ENCODE peak calls at places on chromosomes 4 and X, in nine cellular contexts. W is GM12878, K is ovary, N is SK-N-SH, U is A549, B is suprapubic skin, X is H1, F is HepG2, O is sigmoid colon. G is an unnamed sample.

GRCh38 chr4:26320159-26320452 is 708 bp upstream of the RBPJ start:
- DNase-seq in B (no peak), U (no peak), O (no peak), W (peak), K (no peak), X (no peak), F (peak), N (no peak), G (no peak)

GRCh38 chr4:176782794-176783193 is 9.9 kb downstream of the VEGFC start:
- DNase-seq in U (no peak), W (no peak), K (no peak), B (no peak), X (no peak), O (no peak), N (no peak), F (no peak), G (no peak)

GRCh38 chrX:34638116-34638515 is 19.0 kb downstream of the TMEM47 start:
- DNase-seq in K (no peak), X (no peak), U (peak), O (no peak), B (no peak), F (peak), W (no peak), N (peak), G (no peak)

GRCh38 chr4:92184566-92184965 is 119.2 kb upstream of the GRID2 start:
- DNase-seq in F (no peak), X (no peak), U (no peak), K (no peak), O (no peak), B (no peak), W (no peak), N (no peak), G (no peak)

GRCh38 chrX:30373951-30374350 is 64.8 kb upstream of the NR0B1 start:
- DNase-seq in X (no peak), K (no peak), N (no peak), W (no peak), O (no peak), B (no peak), U (no peak), F (no peak), G (no peak)

GRCh38 chrX:73213734-73214133 is 917 bp downstream of the NAP1L2 start:
- DNase-seq in K (no peak), X (no peak), F (no peak), O (no peak), N (no peak), W (no peak), B (no peak), U (no peak), G (no peak)

GRCh38 chr4:48779998-48780866 is at the start of gene FRYL:
- DNase-seq in X (peak), F (peak), O (peak), U (peak), B (peak), W (peak), K (peak), N (peak), G (peak)

GRCh38 chr4:145289403-145290076 is 109.2 kb upstream of the OTUD4 start:
- DNase-seq in X (no peak), W (no peak), F (no peak), U (no peak), O (no peak), B (no peak), K (no peak), N (no peak), G (no peak)

GRCh38 chr4:161133877-161134276 is 1029.9 kb downstream of the FSTL5 start:
- DNase-seq in B (no peak), X (no peak), W (no peak), F (no peak), N (peak), U (no peak), O (no peak), K (no peak), G (no peak)

GRCh38 chrX:146224442-146224841 is 406.8 kb downstream of the SLITRK2 start:
- DNase-seq in B (no peak), O (no peak), U (no peak), K (no peak), W (no peak), N (no peak), X (no peak), F (no peak), G (no peak)

GRCh38 chr4:163591614-163592020 is 97.1 kb downstream of the TMA16 start:
- DNase-seq in B (no peak), X (no peak), K (no peak), N (no peak), W (peak), U (no peak), F (no peak), O (no peak), G (no peak)

GRCh38 chr4:48439988-48440387 is 43.2 kb upstream of the SLC10A4 start:
- DNase-seq in X (no peak), W (no peak), N (no peak), O (no peak), K (no peak), U (no peak), B (no peak), F (no peak), G (no peak)

GRCh38 chrX:119692241-119693031 is 532 bp downstream of the SEPTIN6 start:
- DNase-seq in U (peak), K (peak), O (peak), B (no peak), F (no peak), W (no peak), N (peak), X (no peak), G (no peak)

GRCh38 chr4:136803430-136803829 is 728.9 kb downstream of the PCDH18 start:
- DNase-seq in O (no peak), B (no peak), N (no peak), U (no peak), X (no peak), K (no peak), W (no peak), F (no peak), G (no peak)

GRCh38 chrX:124240422-124240821 is 92.0 kb upstream of the TEX13D start:
- DNase-seq in W (no peak), X (no peak), B (no peak), U (no peak), O (no peak), K (no peak), F (no peak), N (no peak), G (no peak)

GRCh38 chr4:8832130-8832930 is 39.3 kb downstream of the HMX1 start:
- DNase-seq in X (no peak), B (peak), O (peak), K (no peak), W (no peak), N (no peak), U (no peak), F (no peak), G (no peak)

GRCh38 chr4:128384091-128384520 is 96.5 kb upstream of the PGRMC2 start:
- DNase-seq in N (no peak), U (no peak), B (no peak), X (no peak), K (no peak), F (no peak), O (no peak), W (no peak), G (no peak)

GRCh38 chr4:13912966-13913365 is 285.4 kb upstream of the BOD1L1 start:
- DNase-seq in O (no peak), B (no peak), X (no peak), W (no peak), U (no peak), K (no peak), F (no peak), N (no peak), G (no peak)

GRCh38 chr4:107857741-107858140 is 33.0 kb downstream of the SGMS2 start:
- DNase-seq in X (no peak), N (no peak), F (no peak), B (no peak), U (no peak), W (no peak), O (no peak), K (no peak), G (no peak)

GRCh38 chr4:36206012-36206411 is 38.3 kb downstream of the ARAP2 start:
- DNase-seq in W (no peak), U (no peak), O (no peak), K (no peak), F (no peak), X (no peak), B (no peak), N (peak), G (no peak)

GRCh38 chrX:12076046-12076445 is 62.2 kb upstream of the FRMPD4 start:
- DNase-seq in X (no peak), B (no peak), O (no peak), N (no peak), K (no peak), U (no peak), W (no peak), F (no peak), G (no peak)

GRCh38 chr4:4574792-4575191 is 32.9 kb upstream of the STX18 start:
- DNase-seq in U (no peak), O (no peak), B (no peak), F (no peak), X (no peak), K (peak), W (no peak), N (no peak), G (no peak)

GRCh38 chr4:138689182-138689546 is 326.4 kb upstream of the NOCT start:
- DNase-seq in N (no peak), U (no peak), F (no peak), K (no peak), O (no peak), X (no peak), B (no peak), W (no peak), G (no peak)

GRCh38 chr4:18508801-18509200 is 487.2 kb upstream of the LCORL start:
- DNase-seq in K (no peak), U (no peak), X (no peak), F (no peak), B (no peak), N (no peak), W (no peak), O (no peak), G (no peak)

GRCh38 chr4:111986125-111986524 is 159.1 kb upstream of the FAM241A start:
- DNase-seq in U (no peak), F (no peak), B (no peak), N (no peak), X (no peak), O (no peak), W (no peak), K (no peak), G (no peak)

GRCh38 chrX:4710618-4711433 is 997.4 kb upstream of the PRKX start:
- DNase-seq in X (no peak), N (no peak), U (no peak), B (no peak), W (peak), O (no peak), K (no peak), F (peak), G (no peak)

GRCh38 chrX:71254092-71254941 is at the start of gene ZMYM3:
- DNase-seq in F (peak), K (peak), U (peak), N (peak), B (peak), O (peak), W (peak), X (no peak), G (peak)

GRCh38 chrX:71253253-71254091 is 468 bp downstream of the ZMYM3 start:
- DNase-seq in B (peak), N (peak), X (no peak), U (peak), F (peak), O (no peak), K (peak), W (no peak), G (no peak)

GRCh38 chrX:71251456-71251973 is 2.4 kb downstream of the ZMYM3 start:
- DNase-seq in F (no peak), B (no peak), U (no peak), W (no peak), N (no peak), X (no peak), O (no peak), K (no peak), G (no peak)

GRCh38 chrX:71250856-71251255 is 3.1 kb downstream of the ZMYM3 start:
- DNase-seq in F (no peak), K (no peak), O (no peak), B (no peak), U (no peak), N (no peak), W (no peak), X (no peak), G (no peak)

GRCh38 chrX:71252221-71252620 is 1.7 kb downstream of the ZMYM3 start:
- DNase-seq in U (no peak), B (no peak), F (no peak), W (no peak), K (no peak), O (no peak), X (no peak), N (no peak), G (no peak)
- TF ChIP-seq EP300 in U (no peak), B (no peak), F (no peak), W (no peak), K (no peak), O (no peak), X (no peak), N (no peak), G (no peak)

GRCh38 chr4:30724217-30724616 is 4.0 kb downstream of the PCDH7 start:
- DNase-seq in X (no peak), N (no peak), U (no peak), W (no peak), F (no peak), O (no peak), K (no peak), B (no peak), G (no peak)

GRCh38 chr4:30726090-30726668 is 6.0 kb downstream of the PCDH7 start:
- DNase-seq in B (no peak), O (no peak), N (no peak), K (no peak), U (no peak), W (no peak), F (no peak), X (no peak), G (no peak)

GRCh38 chr4:30727409-30727808 is 7.2 kb downstream of the PCDH7 start:
- DNase-seq in F (no peak), N (no peak), B (no peak), W (no peak), X (no peak), U (no peak), K (no peak), O (no peak), G (no peak)

GRCh38 chr4:30722916-30723270 is 2.7 kb downstream of the PCDH7 start:
- DNase-seq in U (no peak), N (peak), K (no peak), W (no peak), F (no peak), X (no peak), O (no peak), B (no peak), G (no peak)

DNA sequence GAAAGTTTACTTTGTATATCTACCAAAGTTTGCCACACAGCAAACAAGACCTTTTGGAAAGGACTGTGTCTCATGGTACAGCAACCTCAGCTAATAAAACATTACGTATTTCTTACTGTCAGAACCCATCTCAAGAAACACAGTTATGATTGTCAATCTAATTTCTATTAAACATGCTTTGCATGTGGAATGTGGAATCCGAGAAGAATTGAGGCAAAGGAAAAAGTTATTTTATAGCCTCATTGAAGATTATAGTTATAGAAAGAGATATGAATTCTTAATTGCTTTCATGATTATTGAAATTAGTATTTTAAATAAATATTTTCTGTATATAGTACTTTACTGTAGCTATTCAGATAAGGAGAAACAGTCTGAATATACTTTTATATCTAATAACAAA is 5.4 kb downstream of the PCDH7 start:
- DNase-seq in O (no peak), U (no peak), B (no peak), K (no peak), N (no peak), X (no peak), W (no peak), F (no peak), G (no peak)
- H3K4me3 ChIP-seq in O (peak), U (no peak), B (no peak), K (no peak), N (no peak), X (peak), W (no peak), F (no peak), G (no peak)

GRCh38 chr4:121597346-121597934 is 99.3 kb downstream of the ANXA5 start:
- DNase-seq in U (no peak), B (no peak), F (no peak), W (no peak), X (no peak), K (no peak), N (no peak), O (no peak), G (no peak)
- TF ChIP-seq EP300 in U (no peak), B (no peak), F (no peak), W (no peak), X (no peak), K (no peak), N (no peak), O (no peak), G (no peak)

GRCh38 chrX:140764401-140764919 is 54.9 kb downstream of the LINC00632 start:
- DNase-seq in U (no peak), N (peak), O (peak), B (peak), X (peak), K (no peak), F (no peak), W (no peak), G (no peak)
- H3K4me3 ChIP-seq in U (peak), N (no peak), O (peak), B (peak), X (peak), K (peak), F (no peak), W (no peak), G (peak)

GRCh38 chr4:2813446-2814405 is 20.8 kb downstream of the SH3BP2 start:
- DNase-seq in K (no peak), N (no peak), B (no peak), W (no peak), X (no peak), U (no peak), O (no peak), F (no peak), G (no peak)

GRCh38 chr4:2809610-2810180 is 16.8 kb downstream of the SH3BP2 start:
- DNase-seq in N (no peak), X (no peak), W (no peak), K (no peak), B (no peak), F (no peak), O (no peak), U (no peak), G (no peak)

GRCh38 chr4:2812600-2812932 is 19.7 kb downstream of the SH3BP2 start:
- DNase-seq in U (no peak), N (peak), O (no peak), X (no peak), F (no peak), B (no peak), W (no peak), K (no peak), G (no peak)

GRCh38 chr4:2812985-2813384 is 20.1 kb downstream of the SH3BP2 start:
- DNase-seq in B (no peak), N (no peak), O (no peak), U (no peak), F (no peak), K (no peak), X (no peak), W (no peak), G (no peak)

GRCh38 chr4:2811830-2812599 is 19.1 kb downstream of the SH3BP2 start:
- DNase-seq in N (peak), F (peak), X (no peak), W (peak), K (no peak), O (peak), B (peak), U (no peak), G (peak)
- TF ChIP-seq EP300 in N (no peak), F (no peak), X (no peak), W (peak), K (no peak), O (no peak), B (no peak), U (no peak), G (peak)

GRCh38 chrX:153953342-153953830 is 8.9 kb upstream of the RENBP start:
- DNase-seq in U (peak), B (no peak), W (no peak), F (peak), K (peak), N (peak), X (no peak), O (peak), G (peak)

GRCh38 chrX:153952373-153953026 is 8.1 kb upstream of the RENBP start:
- DNase-seq in B (no peak), F (no peak), O (no peak), K (no peak), W (no peak), X (no peak), N (no peak), U (no peak), G (no peak)

GRCh38 chrX:153948847-153949819 is 4.7 kb upstream of the RENBP start:
- DNase-seq in F (no peak), B (no peak), K (peak), O (no peak), N (no peak), X (no peak), U (no peak), W (no peak), G (no peak)

GRCh38 chrX:153953892-153954617 is 9.6 kb upstream of the RENBP start:
- DNase-seq in O (no peak), B (no peak), X (no peak), N (peak), U (no peak), W (no peak), K (no peak), F (no peak), G (no peak)

GRCh38 chrX:153951683-153952372 is 7.4 kb upstream of the RENBP start:
- DNase-seq in B (no peak), F (no peak), W (no peak), N (no peak), K (no peak), X (no peak), O (no peak), U (no peak), G (no peak)
- H3K4me3 ChIP-seq in B (no peak), F (no peak), W (no peak), N (no peak), K (no peak), X (no peak), O (peak), U (no peak), G (no peak)